ENCODE peak calls at places on chromosomes 6 and 20, in ten cellular contexts. R is cardiac muscle cell, P is HepG2, M is endodermal cell, A is SJSA1, K is prostate gland, Z is gastrocnemius medialis, V is mammary epithelial cell, F is psoas muscle, H is ovary. Q is an unnamed sample.

GRCh38 chr20:8803065-8803464 is 265.8 kb upstream of the PLCB4 start:
- DNase-seq in R (peak), P (no peak), M (no peak), A (no peak), K (no peak), Z (no peak), V (no peak), F (no peak), H (no peak), Q (no peak)

GRCh38 chr20:33709398-33709797 is 10.7 kb downstream of the PXMP4 start:
- DNase-seq in R (no peak), P (no peak), M (no peak), A (no peak), K (no peak), Z (no peak), V (no peak), F (no peak), H (no peak), Q (no peak)

GRCh38 chr20:62591591-62591990 is 50.7 kb upstream of the SLCO4A1 start:
- DNase-seq in R (no peak), P (no peak), M (no peak), A (no peak), K (no peak), Z (no peak), V (no peak), F (no peak), H (no peak), Q (no peak)

GRCh38 chr20:48735112-48735511 is 92.7 kb downstream of the PREX1 start:
- DNase-seq in R (peak), P (no peak), M (no peak), A (no peak), K (no peak), Z (no peak), V (no peak), F (no peak), H (no peak), Q (no peak)

GRCh38 chr6:137246801-137247202 is 27.6 kb upstream of the IFNGR1 start:
- DNase-seq in R (no peak), P (no peak), M (no peak), A (no peak), K (no peak), Z (no peak), V (no peak), F (no peak), H (no peak), Q (no peak)

GRCh38 chr6:43793154-43793874 is 23.3 kb downstream of the VEGFA start:
- DNase-seq in R (no peak), P (no peak), M (no peak), A (no peak), K (no peak), Z (no peak), V (no peak), F (no peak), H (no peak), Q (no peak)

GRCh38 chr6:3351105-3351676 is 92.4 kb downstream of the PSMG4 start:
- DNase-seq in R (no peak), P (no peak), M (no peak), A (no peak), K (peak), Z (no peak), V (no peak), F (no peak), H (no peak), Q (no peak)

GRCh38 chr6:37696220-37696840 is 1.4 kb downstream of the MDGA1 start:
- DNase-seq in R (peak), P (no peak), M (peak), A (peak), K (no peak), Z (no peak), V (peak), F (no peak), H (peak), Q (no peak)

GRCh38 chr6:21636876-21637275 is 43.3 kb downstream of the SOX4 start:
- DNase-seq in R (peak), P (no peak), M (no peak), A (no peak), K (no peak), Z (no peak), V (no peak), F (no peak), H (no peak), Q (no peak)

GRCh38 chr6:41630069-41630468 is 8.2 kb upstream of the MDFI start:
- DNase-seq in R (no peak), P (no peak), M (no peak), A (no peak), K (no peak), Z (no peak), V (no peak), F (no peak), H (no peak), Q (no peak)

GRCh38 chr20:37845261-37845681 is 57.7 kb upstream of the VSTM2L start:
- DNase-seq in R (no peak), P (no peak), M (peak), A (no peak), K (peak), Z (no peak), V (no peak), F (no peak), H (no peak), Q (no peak)

GRCh38 chr20:19737025-19737424 is 21.0 kb upstream of the RIN2 start:
- DNase-seq in R (peak), P (peak), M (no peak), A (no peak), K (no peak), Z (no peak), V (peak), F (no peak), H (no peak), Q (no peak)

GRCh38 chr20:33568378-33569289 is 78.7 kb downstream of the CBFA2T2 start:
- DNase-seq in R (no peak), P (peak), M (peak), A (no peak), K (no peak), Z (peak), V (no peak), F (no peak), H (no peak), Q (peak)

GRCh38 chr6:69883551-69883950 is 17.2 kb downstream of the COL19A1 start:
- DNase-seq in R (no peak), P (no peak), M (no peak), A (no peak), K (no peak), Z (no peak), V (no peak), F (no peak), H (no peak), Q (no peak)

GRCh38 chr20:7090753-7091310 is 323.3 kb downstream of the BMP2 start:
- DNase-seq in R (no peak), P (no peak), M (peak), A (no peak), K (no peak), Z (no peak), V (no peak), F (no peak), H (no peak), Q (no peak)

GRCh38 chr6:146770965-146771735 is 172.4 kb downstream of the ADGB start:
- DNase-seq in R (peak), P (no peak), M (no peak), A (no peak), K (no peak), Z (peak), V (no peak), F (peak), H (peak), Q (no peak)

GRCh38 chr6:36779227-36779626 is 60.0 kb downstream of the CPNE5 start:
- DNase-seq in R (no peak), P (no peak), M (no peak), A (no peak), K (no peak), Z (no peak), V (no peak), F (no peak), H (no peak), Q (no peak)

GRCh38 chr6:14641401-14641800 is 523.8 kb downstream of the CD83 start:
- DNase-seq in R (no peak), P (no peak), M (no peak), A (no peak), K (no peak), Z (no peak), V (no peak), F (no peak), H (no peak), Q (no peak)

GRCh38 chr20:25054133-25054820 is 3.7 kb downstream of the ACSS1 start:
- DNase-seq in R (no peak), P (peak), M (peak), A (no peak), K (no peak), Z (no peak), V (no peak), F (no peak), H (peak), Q (no peak)

GRCh38 chr20:62768815-62769287 is 27.4 kb upstream of the MRGBP start:
- DNase-seq in R (peak), P (no peak), M (no peak), A (no peak), K (no peak), Z (no peak), V (peak), F (no peak), H (peak), Q (no peak)

GRCh38 chr20:4041748-4042411 is 26.5 kb upstream of the RNF24 start:
- DNase-seq in R (peak), P (no peak), M (peak), A (no peak), K (peak), Z (no peak), V (peak), F (no peak), H (peak), Q (no peak)

GRCh38 chr20:33433465-33433864 is 10.1 kb downstream of the SNTA1 start:
- DNase-seq in R (no peak), P (no peak), M (no peak), A (no peak), K (no peak), Z (peak), V (no peak), F (peak), H (no peak), Q (peak)

GRCh38 chr20:43915209-43916072 is 789 bp downstream of the TOX2 start:
- DNase-seq in R (peak), P (no peak), M (peak), A (peak), K (no peak), Z (no peak), V (no peak), F (no peak), H (no peak), Q (no peak)

GRCh38 chr20:63317061-63317460 is 24.1 kb downstream of the COL20A1 start:
- DNase-seq in R (no peak), P (no peak), M (no peak), A (no peak), K (no peak), Z (no peak), V (no peak), F (no peak), H (no peak), Q (no peak)

GRCh38 chr6:62998022-62998421 is 213.2 kb upstream of the FKBP1C start:
- DNase-seq in R (no peak), P (no peak), M (no peak), A (no peak), K (no peak), Z (no peak), V (no peak), F (no peak), H (no peak), Q (no peak)

GRCh38 chr20:46378390-46379009 is 27.9 kb downstream of the ELMO2 start:
- DNase-seq in R (no peak), P (peak), M (no peak), A (no peak), K (peak), Z (no peak), V (no peak), F (no peak), H (no peak), Q (no peak)

GRCh38 chr6:151822252-151823111 is 15.0 kb downstream of the ESR1 start:
- DNase-seq in R (no peak), P (no peak), M (no peak), A (no peak), K (no peak), Z (no peak), V (no peak), F (no peak), H (no peak), Q (no peak)

GRCh38 chr20:33791959-33792597 is 19.1 kb upstream of the CHMP4B start:
- DNase-seq in R (peak), P (peak), M (peak), A (peak), K (no peak), Z (no peak), V (no peak), F (peak), H (peak), Q (peak)

GRCh38 chr6:36755435-36756348 is 58.1 kb downstream of the RAB44 start:
- DNase-seq in R (peak), P (peak), M (no peak), A (peak), K (no peak), Z (no peak), V (peak), F (no peak), H (no peak), Q (no peak)

GRCh38 chr6:57021086-57021720 is 25.3 kb upstream of the KIAA1586 start:
- DNase-seq in R (peak), P (peak), M (no peak), A (peak), K (no peak), Z (no peak), V (peak), F (no peak), H (no peak), Q (no peak)

GRCh38 chr20:63208346-63208924 is 7.5 kb downstream of the YTHDF1 start:
- DNase-seq in R (no peak), P (no peak), M (no peak), A (no peak), K (no peak), Z (no peak), V (no peak), F (no peak), H (no peak), Q (no peak)

GRCh38 chr6:158399040-158399700 is 86.9 kb downstream of the TULP4 start:
- DNase-seq in R (no peak), P (no peak), M (no peak), A (no peak), K (no peak), Z (no peak), V (no peak), F (no peak), H (no peak), Q (no peak)

GRCh38 chr20:18055261-18055660 is 2.5 kb downstream of the OVOL2 start:
- DNase-seq in R (no peak), P (no peak), M (peak), A (no peak), K (no peak), Z (no peak), V (no peak), F (no peak), H (no peak), Q (no peak)

GRCh38 chr6:157763129-157763893 is 59.7 kb upstream of the SNX9 start:
- DNase-seq in R (peak), P (peak), M (peak), A (peak), K (peak), Z (no peak), V (peak), F (peak), H (peak), Q (no peak)

GRCh38 chr6:15062311-15063252 is 183.3 kb upstream of the JARID2 start:
- DNase-seq in R (peak), P (no peak), M (no peak), A (no peak), K (no peak), Z (peak), V (peak), F (no peak), H (no peak), Q (no peak)

GRCh38 chr6:33904050-33904827 is 100.4 kb upstream of the MLN start:
- DNase-seq in R (no peak), P (no peak), M (no peak), A (no peak), K (no peak), Z (no peak), V (no peak), F (no peak), H (no peak), Q (no peak)

GRCh38 chr6:117352466-117353081 is 73.2 kb downstream of the ROS1 start:
- DNase-seq in R (peak), P (peak), M (no peak), A (no peak), K (no peak), Z (no peak), V (peak), F (no peak), H (no peak), Q (no peak)

GRCh38 chr20:37902504-37903313 is at the start of gene VSTM2L:
- DNase-seq in R (peak), P (no peak), M (peak), A (peak), K (no peak), Z (no peak), V (peak), F (no peak), H (no peak), Q (no peak)

DNA sequence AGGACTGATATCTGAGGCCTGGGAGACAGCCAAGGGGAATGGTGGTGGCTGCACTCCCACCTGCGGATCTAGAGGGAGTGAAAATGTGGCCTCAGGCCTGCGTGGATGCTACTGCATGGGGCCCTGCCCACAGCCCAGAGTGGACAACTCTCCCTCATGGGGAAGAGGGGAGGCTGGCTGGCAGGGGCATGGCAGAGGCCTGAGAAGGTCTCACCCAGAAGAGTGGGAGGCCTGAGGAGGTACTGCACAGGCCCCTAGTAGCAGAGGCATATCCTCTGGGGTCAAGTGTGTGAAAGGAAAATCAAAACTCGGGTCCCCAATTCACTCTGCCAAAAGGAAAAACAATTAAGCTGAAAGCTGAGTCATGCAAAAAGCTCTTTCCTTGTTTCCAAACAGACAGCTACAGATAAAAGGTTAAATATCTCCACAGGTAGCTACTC is 158.2 kb downstream of the AKAP7 start:
- DNase-seq in R (no peak), P (peak), M (peak), A (no peak), K (no peak), Z (no peak), V (no peak), F (no peak), H (no peak), Q (no peak)
- H3K27ac ChIP-seq in R (no peak), P (no peak), M (no peak), A (no peak), K (no peak), Z (no peak), V (no peak), F (no peak), H (no peak), Q (no peak)

GRCh38 chr6:167828325-167828956 is 1.7 kb downstream of the AFDN start:
- DNase-seq in R (no peak), P (no peak), M (no peak), A (no peak), K (no peak), Z (no peak), V (no peak), F (no peak), H (no peak), Q (no peak)

GRCh38 chr6:167826230-167827061 is at the start of gene AFDN:
- DNase-seq in R (peak), P (no peak), M (peak), A (peak), K (peak), Z (peak), V (peak), F (peak), H (peak), Q (peak)

GRCh38 chr6:167827588-167828324 is 1.0 kb downstream of the AFDN start:
- DNase-seq in R (peak), P (peak), M (peak), A (peak), K (peak), Z (peak), V (peak), F (peak), H (peak), Q (no peak)

GRCh38 chr6:167825759-167826229 is 917 bp upstream of the AFDN start:
- DNase-seq in R (peak), P (peak), M (peak), A (no peak), K (peak), Z (peak), V (peak), F (peak), H (peak), Q (no peak)

DNA sequence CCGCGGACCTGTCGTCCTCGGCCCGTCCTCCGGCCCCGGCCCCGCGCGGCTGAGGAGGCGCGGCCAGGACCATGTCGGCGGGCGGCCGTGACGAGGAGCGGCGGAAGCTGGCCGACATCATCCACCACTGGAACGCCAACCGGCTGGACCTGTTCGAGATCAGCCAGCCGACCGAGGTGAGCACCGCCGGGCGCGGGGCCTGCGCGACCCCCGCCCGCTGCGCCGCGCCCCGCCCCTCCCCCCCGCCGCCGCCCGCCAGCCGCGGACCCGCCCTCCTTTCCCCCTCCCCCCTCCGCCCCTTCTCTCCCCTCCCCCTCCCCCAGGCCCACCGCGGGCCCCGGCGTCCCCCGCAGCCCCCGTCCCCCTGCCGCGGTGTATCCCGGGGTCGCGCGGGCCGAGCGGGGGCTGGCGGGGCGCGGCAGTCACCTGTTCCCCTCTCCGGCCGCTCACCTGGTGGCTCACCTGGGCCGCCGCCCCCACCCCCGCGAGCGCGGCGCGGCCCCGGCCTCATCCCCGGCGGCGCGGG is 414 bp downstream of the AFDN start:
- DNase-seq in R (peak), P (no peak), M (peak), A (no peak), K (no peak), Z (no peak), V (no peak), F (no peak), H (peak), Q (no peak)
- H3K27ac ChIP-seq in R (peak), P (peak), M (no peak), A (no peak), K (peak), Z (peak), V (peak), F (peak), H (peak), Q (peak)

DNA sequence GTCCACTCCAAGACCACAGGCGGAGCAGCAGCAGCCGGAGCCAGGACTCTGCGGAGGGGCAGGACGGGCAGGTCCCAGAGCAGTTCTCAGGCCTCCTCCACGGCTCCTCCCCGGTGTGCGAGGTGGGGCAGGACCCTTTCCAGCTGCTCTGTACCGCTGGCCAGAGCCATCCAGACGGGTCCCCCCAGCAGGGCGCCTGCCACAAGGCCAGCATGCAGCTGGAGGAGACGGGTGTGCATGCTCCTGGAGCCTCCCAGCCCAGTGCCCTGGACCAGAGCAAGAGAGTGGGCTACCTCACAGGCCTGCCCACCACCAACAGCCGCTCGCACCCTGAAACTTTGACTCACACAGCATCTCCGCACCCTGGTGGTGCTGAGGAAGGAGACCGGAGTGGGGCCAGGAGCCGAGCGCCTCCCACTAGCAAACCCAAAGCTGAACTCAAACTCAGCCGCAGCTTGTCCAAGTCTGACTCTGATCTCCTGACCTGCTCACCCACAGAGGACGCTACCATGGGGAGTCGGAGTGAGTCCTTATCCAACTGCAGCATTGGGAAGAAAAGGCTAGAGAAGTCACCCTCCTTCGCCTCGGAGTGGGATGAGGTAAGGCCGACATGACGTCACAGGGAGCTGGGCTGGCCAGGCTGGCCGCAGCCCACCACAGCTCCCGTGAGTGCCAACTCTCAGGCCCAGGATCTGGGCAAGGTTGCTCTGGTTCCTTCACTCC is 123.5 kb downstream of the TCP11 start:
- DNase-seq in R (peak), P (no peak), M (peak), A (no peak), K (no peak), Z (no peak), V (no peak), F (peak), H (peak), Q (no peak)
- H3K27ac ChIP-seq in R (peak), P (no peak), M (no peak), A (peak), K (peak), Z (peak), V (no peak), F (peak), H (peak), Q (peak)

GRCh38 chr6:23414204-23414501 is 711.9 kb upstream of the NRSN1 start:
- DNase-seq in R (peak), P (no peak), M (no peak), A (no peak), K (peak), Z (no peak), V (peak), F (no peak), H (no peak), Q (no peak)
- H3K27ac ChIP-seq in R (peak), P (no peak), M (no peak), A (no peak), K (no peak), Z (no peak), V (no peak), F (no peak), H (no peak), Q (no peak)